ENCODE peak calls at places on chromosomes 7 and 10, in eight cellular contexts. M is anterior cingulate cortex; K is mesothelial cell of epicardium; E is spleen; W is posterior cingulate gyrus; F is NCI-H1436 treated with DMSO at 0.1 percent for 48 hours; G is activated CD8-positive, alpha-beta memory T cell treated with anti-CD3 and anti-CD28 coated beads, Interleukin-2, amount 50 U/mL, for 48 hours; T is dermis microvascular lymphatic vessel endothelial cell. S is an unnamed sample.

GRCh38 chr10:15877836-15878576 is 17.7 kb upstream of the MINDY3 start:
- DNase-seq in M (no peak), K (no peak), E (no peak), W (peak; percentile 62), F (no peak), G (no peak), T (no peak), S (no peak)

GRCh38 chr7:122316467-122317394 is 12.2 kb upstream of the FEZF1 start:
- DNase-seq in M (no peak), K (no peak), E (no peak), W (peak; percentile 83), F (no peak), G (no peak), T (no peak), S (no peak)

GRCh38 chr7:1533569-1534329 is 3.2 kb downstream of the MAFK start:
- DNase-seq in M (no peak), K (no peak), E (peak; percentile 84), W (no peak), F (no peak), G (peak; percentile 74), T (peak; percentile 96), S (no peak)

GRCh38 chr10:129467346-129468119 is 492 bp downstream of the MGMT start:
- DNase-seq in M (no peak), K (no peak), E (no peak), W (no peak), F (no peak), G (no peak), T (peak; percentile 22), S (peak; percentile 11)

GRCh38 chr10:119652361-119652760 is 1.2 kb downstream of the BAG3 start:
- DNase-seq in M (no peak), K (no peak), E (no peak), W (no peak), F (no peak), G (no peak), T (peak; percentile 74), S (peak; percentile 73)

GRCh38 chr10:79065091-79065551 is 3.6 kb upstream of the ZMIZ1 start:
- DNase-seq in M (no peak), K (no peak), E (peak; percentile 68), W (peak; percentile 56), F (no peak), G (no peak), T (no peak), S (no peak)

GRCh38 chr7:55052081-55052480 is 33.3 kb downstream of the EGFR start:
- DNase-seq in M (no peak), K (no peak), E (no peak), W (no peak), F (no peak), G (no peak), T (peak; percentile 28), S (no peak)

GRCh38 chr10:85603167-85603940 is 763.2 kb downstream of the GRID1 start:
- DNase-seq in M (no peak), K (no peak), E (no peak), W (peak; percentile 61), F (no peak), G (no peak), T (peak; percentile 9), S (no peak)

GRCh38 chr7:50146692-50147091 is 53.6 kb upstream of the ZPBP start:
- DNase-seq in M (no peak), K (no peak), E (no peak), W (no peak), F (peak; percentile 15), G (no peak), T (no peak), S (no peak)

GRCh38 chr10:391304-391703 is 256.0 kb downstream of the ZMYND11 start:
- DNase-seq in M (no peak), K (no peak), E (no peak), W (no peak), F (no peak), G (no peak), T (no peak), S (no peak)

GRCh38 chr10:53702489-53702888 is 929.9 kb upstream of the MBL2 start:
- DNase-seq in M (no peak), K (no peak), E (no peak), W (no peak), F (no peak), G (no peak), T (no peak), S (no peak)

GRCh38 chr7:122307228-122307619 is 2.7 kb upstream of the FEZF1 start:
- DNase-seq in M (no peak), K (no peak), E (no peak), W (peak; percentile 72), F (no peak), G (no peak), T (no peak), S (no peak)

S was measured in cerebellum.